ENCODE peak calls at places on chromosomes 13 and 19, in four cellular contexts. One of them, this sample, is unnamed.

GRCh38 chr19:11806354-11807098 is 7.5 kb upstream of the ZNF440 start:
- DNase-seq in IMR-90: no peak
- DNase-seq in GM23248: no peak
- DNase-seq in mammary epithelial cell: no peak
- DNase-seq in this sample: no peak

GRCh38 chr13:109336730-109337129 is 449.7 kb downstream of the IRS2 start:
- DNase-seq in IMR-90: peak; percentile 85
- DNase-seq in GM23248: peak; percentile 76
- DNase-seq in mammary epithelial cell: peak; percentile 65
- DNase-seq in this sample: no peak

GRCh38 chr19:16830679-16831078 is 1.5 kb downstream of the SIN3B start:
- DNase-seq in IMR-90: peak; percentile 40
- DNase-seq in GM23248: peak; percentile 35
- DNase-seq in mammary epithelial cell: no peak
- DNase-seq in this sample: no peak

GRCh38 chr13:22012676-22013075 is 341.8 kb downstream of the FGF9 start:
- DNase-seq in IMR-90: no peak
- DNase-seq in GM23248: no peak
- DNase-seq in mammary epithelial cell: no peak
- DNase-seq in this sample: no peak

GRCh38 chr19:14446336-14447036 is 13.4 kb downstream of the PKN1 start:
- DNase-seq in IMR-90: no peak
- DNase-seq in GM23248: no peak
- DNase-seq in mammary epithelial cell: no peak
- DNase-seq in this sample: no peak

GRCh38 chr19:14370169-14370998 is 10.9 kb upstream of the ADGRE5 start:
- DNase-seq in IMR-90: no peak
- DNase-seq in GM23248: peak; percentile 32
- DNase-seq in mammary epithelial cell: no peak
- DNase-seq in this sample: peak; percentile 77

GRCh38 chr19:57803594-57804325 is 11.0 kb downstream of the ZNF552 start:
- DNase-seq in IMR-90: peak; percentile 79
- DNase-seq in GM23248: peak; percentile 78
- DNase-seq in mammary epithelial cell: peak; percentile 67
- DNase-seq in this sample: no peak

GRCh38 chr19:34351382-34351802 is 13.6 kb upstream of the GPI start:
- DNase-seq in IMR-90: no peak
- DNase-seq in GM23248: no peak
- DNase-seq in mammary epithelial cell: no peak
- DNase-seq in this sample: no peak

GRCh38 chr19:47644743-47645499 is 36.0 kb downstream of the BICRA start:
- DNase-seq in IMR-90: no peak
- DNase-seq in GM23248: no peak
- DNase-seq in mammary epithelial cell: no peak
- DNase-seq in this sample: no peak

GRCh38 chr13:107846642-107847041 is 368.7 kb downstream of the LIG4 start:
- DNase-seq in IMR-90: no peak
- DNase-seq in GM23248: no peak
- DNase-seq in mammary epithelial cell: no peak
- DNase-seq in this sample: no peak

GRCh38 chr13:47908200-47908902 is 92.7 kb downstream of the SUCLA2 start:
- DNase-seq in IMR-90: peak; percentile 76
- DNase-seq in GM23248: peak; percentile 67
- DNase-seq in mammary epithelial cell: peak; percentile 84
- DNase-seq in this sample: no peak

GRCh38 chr13:50127017-50127725 is 111.9 kb downstream of the KCNRG start:
- DNase-seq in IMR-90: peak; percentile 50
- DNase-seq in GM23248: peak; percentile 69
- DNase-seq in mammary epithelial cell: no peak
- DNase-seq in this sample: peak; percentile 64

GRCh38 chr19:56594783-56595547 is at the start of gene ZNF71:
- DNase-seq in IMR-90: peak; percentile 78
- DNase-seq in GM23248: peak; percentile 93
- DNase-seq in mammary epithelial cell: peak; percentile 83
- DNase-seq in this sample: peak; percentile 98

GRCh38 chr19:5445667-5446066 is 9.6 kb upstream of the ZNRF4 start:
- DNase-seq in IMR-90: no peak
- DNase-seq in GM23248: peak; percentile 60
- DNase-seq in mammary epithelial cell: peak; percentile 19
- DNase-seq in this sample: no peak

GRCh38 chr19:32876919-32877285 is 7.3 kb upstream of the SLC7A9 start:
- DNase-seq in IMR-90: peak; percentile 50
- DNase-seq in GM23248: no peak
- DNase-seq in mammary epithelial cell: no peak
- DNase-seq in this sample: no peak

GRCh38 chr19:50695251-50696064 is 24.1 kb downstream of the SHANK1 start:
- DNase-seq in IMR-90: no peak
- DNase-seq in GM23248: peak; percentile 41
- DNase-seq in mammary epithelial cell: no peak
- DNase-seq in this sample: no peak

GRCh38 chr19:16541526-16542044 is 652 bp downstream of the CHERP start:
- DNase-seq in IMR-90: peak; percentile 11
- DNase-seq in GM23248: peak; percentile 58
- DNase-seq in mammary epithelial cell: peak; percentile 25
- DNase-seq in this sample: no peak

GRCh38 chr13:57624565-57625435 is 6.7 kb upstream of the PCDH17 start:
- DNase-seq in IMR-90: peak; percentile 41
- DNase-seq in GM23248: peak; percentile 66
- DNase-seq in mammary epithelial cell: peak; percentile 34
- DNase-seq in this sample: peak; percentile 64

GRCh38 chr13:31982540-31982939 is 49.0 kb upstream of the FRY start:
- DNase-seq in IMR-90: peak; percentile 95
- DNase-seq in GM23248: peak; percentile 95
- DNase-seq in mammary epithelial cell: peak; percentile 95
- DNase-seq in this sample: no peak

GRCh38 chr13:113216165-113217056 is 7.0 kb downstream of the CUL4A start:
- DNase-seq in IMR-90: peak; percentile 74
- DNase-seq in GM23248: peak; percentile 85
- DNase-seq in mammary epithelial cell: peak; percentile 72
- DNase-seq in this sample: no peak

GRCh38 chr13:52001120-52001731 is 10.0 kb downstream of the ATP7B start:
- DNase-seq in IMR-90: peak; percentile 49
- DNase-seq in GM23248: peak; percentile 69
- DNase-seq in mammary epithelial cell: no peak
- DNase-seq in this sample: peak; percentile 80

GRCh38 chr13:49410477-49410876 is 33.4 kb downstream of the CAB39L start:
- DNase-seq in IMR-90: no peak
- DNase-seq in GM23248: no peak
- DNase-seq in mammary epithelial cell: no peak
- DNase-seq in this sample: no peak

GRCh38 chr19:47589824-47590223 is 16.9 kb upstream of the ZNF541 start:
- DNase-seq in IMR-90: no peak
- DNase-seq in GM23248: no peak
- DNase-seq in mammary epithelial cell: no peak
- DNase-seq in this sample: no peak

GRCh38 chr19:47798904-47799266 is 5.5 kb downstream of the TPRX1 start:
- DNase-seq in IMR-90: no peak
- DNase-seq in GM23248: no peak
- DNase-seq in mammary epithelial cell: no peak
- DNase-seq in this sample: no peak

GRCh38 chr19:5001547-5002131 is 32.7 kb downstream of the KDM4B start:
- DNase-seq in IMR-90: peak; percentile 71
- DNase-seq in GM23248: peak; percentile 81
- DNase-seq in mammary epithelial cell: peak; percentile 25
- DNase-seq in this sample: peak; percentile 82

GRCh38 chr19:6357995-6358394 is 3.3 kb upstream of the CLPP start:
- DNase-seq in IMR-90: no peak
- DNase-seq in GM23248: no peak
- DNase-seq in mammary epithelial cell: peak; percentile 43
- DNase-seq in this sample: no peak

GRCh38 chr19:19204181-19204580 is 967 bp upstream of the NR2C2AP start:
- DNase-seq in IMR-90: no peak
- DNase-seq in GM23248: no peak
- DNase-seq in mammary epithelial cell: no peak
- DNase-seq in this sample: no peak

GRCh38 chr13:85659493-85659892 is 139.7 kb downstream of the SLITRK6 start:
- DNase-seq in IMR-90: peak; percentile 53
- DNase-seq in GM23248: no peak
- DNase-seq in mammary epithelial cell: peak; percentile 61
- DNase-seq in this sample: no peak

GRCh38 chr13:48491423-48492122 is 41.3 kb downstream of the RCBTB2 start:
- DNase-seq in IMR-90: peak; percentile 22
- DNase-seq in GM23248: peak; percentile 56
- DNase-seq in mammary epithelial cell: peak; percentile 13
- DNase-seq in this sample: peak; percentile 57

GRCh38 chr13:114143806-114144605 is 11.6 kb upstream of the RASA3 start:
- DNase-seq in IMR-90: no peak
- DNase-seq in GM23248: no peak
- DNase-seq in mammary epithelial cell: no peak
- DNase-seq in this sample: peak; percentile 85

GRCh38 chr19:30162718-30163117 is 209.5 kb upstream of the ZNF536 start:
- DNase-seq in IMR-90: no peak
- DNase-seq in GM23248: no peak
- DNase-seq in mammary epithelial cell: no peak
- DNase-seq in this sample: no peak

GRCh38 chr13:46131705-46132104 is 26.9 kb upstream of the CPB2 start:
- DNase-seq in IMR-90: no peak
- DNase-seq in GM23248: no peak
- DNase-seq in mammary epithelial cell: no peak
- DNase-seq in this sample: no peak

GRCh38 chr13:111371211-111371610 is 50.8 kb downstream of the TEX29 start:
- DNase-seq in IMR-90: peak; percentile 3
- DNase-seq in GM23248: peak; percentile 52
- DNase-seq in mammary epithelial cell: no peak
- DNase-seq in this sample: no peak

GRCh38 chr13:111020546-111020945 is 94.6 kb upstream of the ARHGEF7 start:
- DNase-seq in IMR-90: no peak
- DNase-seq in GM23248: no peak
- DNase-seq in mammary epithelial cell: no peak
- DNase-seq in this sample: no peak

GRCh38 chr19:7595466-7596133 is at the start of gene CAMSAP3:
- DNase-seq in IMR-90: no peak
- DNase-seq in GM23248: peak; percentile 39
- DNase-seq in mammary epithelial cell: peak; percentile 38
- DNase-seq in this sample: peak; percentile 47

GRCh38 chr19:40331052-40331451 is 17.1 kb downstream of the C19orf47 start:
- DNase-seq in IMR-90: no peak
- DNase-seq in GM23248: no peak
- DNase-seq in mammary epithelial cell: peak; percentile 91
- DNase-seq in this sample: no peak

DNA sequence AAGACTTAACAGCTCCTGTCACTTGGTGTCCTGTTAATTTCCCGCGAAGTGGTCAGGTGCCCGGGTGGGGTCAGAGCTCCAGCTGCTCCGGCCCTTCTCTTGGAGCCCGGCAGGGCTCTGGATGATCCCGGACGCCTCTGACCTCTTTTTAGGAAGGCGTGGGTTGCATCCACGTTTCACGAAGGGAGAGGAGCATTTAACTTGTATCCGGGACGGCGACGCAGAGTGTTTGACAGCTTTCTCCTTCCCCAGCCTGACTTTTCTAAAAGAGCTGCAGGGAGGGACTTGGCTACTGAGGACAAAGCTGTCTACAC is 656 bp downstream of the ZNF155 start:
- DNase-seq in IMR-90: no peak
- DNase-seq in GM23248: peak; percentile 71
- DNase-seq in mammary epithelial cell: no peak
- DNase-seq in this sample: no peak
- H2AFZ ChIP-seq in IMR-90: peak overlapping the region; percentile 96
- H2AFZ ChIP-seq in GM23248: peak overlapping the region; percentile 90
- H2AFZ ChIP-seq in mammary epithelial cell: peak overlapping the region; percentile 89
- H2AFZ ChIP-seq in this sample: no peak overlapping the region

DNA sequence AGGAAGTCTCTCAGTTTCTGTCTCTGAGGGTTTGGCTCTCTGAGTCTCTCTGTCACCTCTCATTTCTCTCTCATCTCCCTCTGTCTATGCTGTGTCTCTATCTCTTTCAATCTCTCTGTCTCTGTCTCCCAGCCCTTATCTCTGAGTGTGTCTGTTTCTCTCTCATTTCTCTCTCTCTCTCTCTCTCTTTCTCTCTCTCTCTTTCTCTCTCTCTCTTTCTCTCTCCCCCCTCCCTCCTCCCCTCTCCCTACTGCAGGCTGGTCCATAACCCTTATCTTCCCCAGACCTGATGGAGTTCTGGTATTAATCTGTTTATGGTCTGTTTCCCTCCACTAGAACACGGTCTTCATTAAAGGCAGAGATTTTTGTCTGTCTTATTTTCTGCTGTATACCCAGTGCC is 1.3 kb upstream of the PVR start:
- DNase-seq in IMR-90: no peak
- DNase-seq in GM23248: no peak
- DNase-seq in mammary epithelial cell: no peak
- DNase-seq in this sample: no peak
- H3K4me1 ChIP-seq in IMR-90: peaks cover 6% of the 10 kb centered on the region
- H3K4me1 ChIP-seq in GM23248: peaks cover 19% of the 10 kb centered on the region
- H3K4me1 ChIP-seq in mammary epithelial cell: peaks cover 10% of the 10 kb centered on the region
- H3K4me1 ChIP-seq in this sample: no peaks in the 10 kb centered on the region

GRCh38 chr19:38877781-38878574 is at the start of gene RINL:
- DNase-seq in IMR-90: no peak
- DNase-seq in GM23248: no peak
- DNase-seq in mammary epithelial cell: no peak
- DNase-seq in this sample: peak; percentile 89
- H2AFZ ChIP-seq in IMR-90: no peak within 1 kb of the TSS
- H2AFZ ChIP-seq in GM23248: no peak within 1 kb of the TSS
- H2AFZ ChIP-seq in mammary epithelial cell: peak within 1 kb of the TSS; percentile 23
- H2AFZ ChIP-seq in this sample: peak within 1 kb of the TSS; percentile 68

DNA sequence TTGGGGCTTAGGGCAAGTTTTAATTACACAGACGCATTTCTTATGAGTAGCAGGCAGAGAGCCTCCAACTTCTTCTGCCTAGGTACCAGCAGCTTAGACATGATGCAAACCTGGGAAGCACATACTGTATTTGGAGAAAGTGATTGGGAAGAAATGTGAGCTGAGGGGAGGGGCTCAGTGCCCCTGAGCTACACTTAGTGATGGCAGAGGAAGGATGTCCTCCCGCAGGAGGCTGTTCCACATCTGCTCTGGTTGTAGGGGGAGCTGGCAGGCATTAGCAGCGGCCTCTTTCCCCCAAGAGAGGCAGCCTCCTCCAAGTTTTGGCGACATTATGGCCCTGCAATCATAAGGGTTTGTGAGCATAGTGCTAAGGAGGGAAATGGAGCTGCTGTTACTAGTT is 3.2 kb downstream of the ALOX5AP start:
- DNase-seq in IMR-90: no peak
- DNase-seq in GM23248: no peak
- DNase-seq in mammary epithelial cell: no peak
- DNase-seq in this sample: no peak
- H3K4me1 ChIP-seq in IMR-90: peaks cover 21% of the 10 kb centered on the region
- H3K4me1 ChIP-seq in GM23248: peaks cover 36% of the 10 kb centered on the region
- H3K4me1 ChIP-seq in mammary epithelial cell: peaks cover 48% of the 10 kb centered on the region
- H3K4me1 ChIP-seq in this sample: peaks cover 79% of the 10 kb centered on the region

GRCh38 chr19:35845215-35846037 is 6.9 kb downstream of the NPHS1 start:
- DNase-seq in IMR-90: no peak
- DNase-seq in GM23248: peak; percentile 52
- DNase-seq in mammary epithelial cell: no peak
- DNase-seq in this sample: no peak
- H2AFZ ChIP-seq in IMR-90: peak overlapping the region; percentile 70
- H2AFZ ChIP-seq in GM23248: no peak overlapping the region
- H2AFZ ChIP-seq in mammary epithelial cell: peak overlapping the region; percentile 31
- H2AFZ ChIP-seq in this sample: no peak overlapping the region

This sample was measured in Karpas-422.